ENCODE peak calls at places on chromosomes 4 and X, in six cellular contexts. One of them, this sample, is unnamed.

GRCh38 chrX:130799393-130799792 is 103.6 kb downstream of the ENOX2 start:
- DNase-seq in GM06990: no peak
- DNase-seq in fibroblast of the aortic adventitia: peak
- DNase-seq in MM.1S: no peak
- DNase-seq in OCI-LY7: no peak
- DNase-seq in Panc1: no peak
- DNase-seq in this sample: no peak

GRCh38 chrX:108348525-108348924 is 89.7 kb downstream of the COL4A6 start:
- DNase-seq in GM06990: no peak
- DNase-seq in fibroblast of the aortic adventitia: no peak
- DNase-seq in MM.1S: no peak
- DNase-seq in OCI-LY7: no peak
- DNase-seq in Panc1: no peak
- DNase-seq in this sample: no peak

GRCh38 chr4:27934881-27935280 is 1074.2 kb downstream of the STIM2 start:
- DNase-seq in GM06990: no peak
- DNase-seq in fibroblast of the aortic adventitia: no peak
- DNase-seq in MM.1S: no peak
- DNase-seq in OCI-LY7: no peak
- DNase-seq in Panc1: no peak
- DNase-seq in this sample: no peak

GRCh38 chr4:175238827-175239517 is 320.8 kb downstream of the ADAM29 start:
- DNase-seq in GM06990: no peak
- DNase-seq in fibroblast of the aortic adventitia: no peak
- DNase-seq in MM.1S: no peak
- DNase-seq in OCI-LY7: no peak
- DNase-seq in Panc1: peak
- DNase-seq in this sample: no peak

GRCh38 chrX:51440365-51440764 is 56.0 kb downstream of the NUDT11 start:
- DNase-seq in GM06990: no peak
- DNase-seq in fibroblast of the aortic adventitia: no peak
- DNase-seq in MM.1S: no peak
- DNase-seq in OCI-LY7: no peak
- DNase-seq in Panc1: no peak
- DNase-seq in this sample: no peak

GRCh38 chrX:18172970-18173369 is 47.7 kb downstream of the BEND2 start:
- DNase-seq in GM06990: no peak
- DNase-seq in fibroblast of the aortic adventitia: no peak
- DNase-seq in MM.1S: no peak
- DNase-seq in OCI-LY7: no peak
- DNase-seq in Panc1: no peak
- DNase-seq in this sample: no peak

GRCh38 chrX:51803833-51804232 is 60.6 kb downstream of the GSPT2 start:
- DNase-seq in GM06990: no peak
- DNase-seq in fibroblast of the aortic adventitia: peak
- DNase-seq in MM.1S: no peak
- DNase-seq in OCI-LY7: no peak
- DNase-seq in Panc1: no peak
- DNase-seq in this sample: no peak

GRCh38 chr4:158015241-158015640 is 157.6 kb downstream of the GASK1B start:
- DNase-seq in GM06990: no peak
- DNase-seq in fibroblast of the aortic adventitia: peak
- DNase-seq in MM.1S: no peak
- DNase-seq in OCI-LY7: no peak
- DNase-seq in Panc1: no peak
- DNase-seq in this sample: no peak

GRCh38 chr4:38132140-38132673 is 172.0 kb downstream of the PTTG2 start:
- DNase-seq in GM06990: peak
- DNase-seq in fibroblast of the aortic adventitia: peak
- DNase-seq in MM.1S: peak
- DNase-seq in OCI-LY7: no peak
- DNase-seq in Panc1: no peak
- DNase-seq in this sample: peak

GRCh38 chrX:3609800-3610199 is 103.6 kb downstream of the PRKX start:
- DNase-seq in GM06990: no peak
- DNase-seq in fibroblast of the aortic adventitia: peak
- DNase-seq in MM.1S: no peak
- DNase-seq in OCI-LY7: no peak
- DNase-seq in Panc1: no peak
- DNase-seq in this sample: no peak

GRCh38 chrX:13167444-13168207 is 123.2 kb upstream of the FAM9C start:
- DNase-seq in GM06990: no peak
- DNase-seq in fibroblast of the aortic adventitia: peak
- DNase-seq in MM.1S: no peak
- DNase-seq in OCI-LY7: peak
- DNase-seq in Panc1: no peak
- DNase-seq in this sample: peak

GRCh38 chr4:75107703-75108612 is 175.0 kb downstream of the PARM1 start:
- DNase-seq in GM06990: peak
- DNase-seq in fibroblast of the aortic adventitia: no peak
- DNase-seq in MM.1S: no peak
- DNase-seq in OCI-LY7: no peak
- DNase-seq in Panc1: no peak
- DNase-seq in this sample: no peak

GRCh38 chrX:41472231-41472815 is 25.2 kb downstream of the NYX start:
- DNase-seq in GM06990: no peak
- DNase-seq in fibroblast of the aortic adventitia: no peak
- DNase-seq in MM.1S: no peak
- DNase-seq in OCI-LY7: no peak
- DNase-seq in Panc1: no peak
- DNase-seq in this sample: no peak

GRCh38 chrX:113906168-113906567 is 677.7 kb upstream of the HTR2C start:
- DNase-seq in GM06990: no peak
- DNase-seq in fibroblast of the aortic adventitia: no peak
- DNase-seq in MM.1S: no peak
- DNase-seq in OCI-LY7: no peak
- DNase-seq in Panc1: no peak
- DNase-seq in this sample: no peak

GRCh38 chr4:184287697-184288255 is 70.1 kb upstream of the ENPP6 start:
- DNase-seq in GM06990: peak
- DNase-seq in fibroblast of the aortic adventitia: peak
- DNase-seq in MM.1S: peak
- DNase-seq in OCI-LY7: peak
- DNase-seq in Panc1: no peak
- DNase-seq in this sample: no peak

GRCh38 chrX:40550069-40550468 is 30.7 kb upstream of the ATP6AP2 start:
- DNase-seq in GM06990: no peak
- DNase-seq in fibroblast of the aortic adventitia: no peak
- DNase-seq in MM.1S: no peak
- DNase-seq in OCI-LY7: no peak
- DNase-seq in Panc1: no peak
- DNase-seq in this sample: no peak

GRCh38 chrX:55488559-55489314 is 911 bp downstream of the USP51 start:
- DNase-seq in GM06990: peak
- DNase-seq in fibroblast of the aortic adventitia: peak
- DNase-seq in MM.1S: peak
- DNase-seq in OCI-LY7: peak
- DNase-seq in Panc1: no peak
- DNase-seq in this sample: peak

GRCh38 chrX:55490974-55491373 is 1.3 kb upstream of the USP51 start:
- DNase-seq in GM06990: no peak
- DNase-seq in fibroblast of the aortic adventitia: no peak
- DNase-seq in MM.1S: peak
- DNase-seq in OCI-LY7: peak
- DNase-seq in Panc1: no peak
- DNase-seq in this sample: no peak

GRCh38 chrX:55490121-55490520 is 473 bp upstream of the USP51 start:
- DNase-seq in GM06990: no peak
- DNase-seq in fibroblast of the aortic adventitia: no peak
- DNase-seq in MM.1S: no peak
- DNase-seq in OCI-LY7: no peak
- DNase-seq in Panc1: no peak
- DNase-seq in this sample: no peak

GRCh38 chrX:55488268-55488558 is 1.4 kb downstream of the USP51 start:
- DNase-seq in GM06990: no peak
- DNase-seq in fibroblast of the aortic adventitia: no peak
- DNase-seq in MM.1S: no peak
- DNase-seq in OCI-LY7: no peak
- DNase-seq in Panc1: no peak
- DNase-seq in this sample: no peak

GRCh38 chrX:55489315-55490009 is at the start of gene USP51:
- DNase-seq in GM06990: peak
- DNase-seq in fibroblast of the aortic adventitia: peak
- DNase-seq in MM.1S: no peak
- DNase-seq in OCI-LY7: peak
- DNase-seq in Panc1: no peak
- DNase-seq in this sample: peak
- TF ChIP-seq CTCF in GM06990: peak
- TF ChIP-seq CTCF in fibroblast of the aortic adventitia: peak
- TF ChIP-seq CTCF in MM.1S: peak
- TF ChIP-seq CTCF in OCI-LY7: peak
- TF ChIP-seq CTCF in Panc1: peak
- TF ChIP-seq CTCF in this sample: no peak

DNA sequence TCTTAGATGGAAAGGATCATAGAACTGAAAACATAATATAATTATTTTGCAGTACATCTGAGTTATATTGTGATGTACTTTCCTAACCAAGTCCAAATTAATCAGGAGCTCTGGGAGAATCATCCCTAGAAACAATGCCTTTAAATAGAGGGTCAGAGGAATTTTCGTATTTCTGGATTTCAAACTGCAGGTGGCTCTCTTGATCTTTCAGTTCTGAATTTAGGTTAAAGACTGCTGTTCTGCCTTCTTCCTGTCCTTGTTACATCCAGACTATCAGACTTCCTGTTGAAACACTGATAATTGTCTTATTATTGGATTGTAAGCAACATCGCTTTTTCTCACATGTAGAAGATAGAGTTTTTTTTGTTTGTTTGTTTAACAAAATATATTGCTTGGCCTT is 142.7 kb downstream of the RPA4 start:
- DNase-seq in GM06990: no peak
- DNase-seq in fibroblast of the aortic adventitia: peak
- DNase-seq in MM.1S: peak
- DNase-seq in OCI-LY7: peak
- DNase-seq in Panc1: no peak
- DNase-seq in this sample: no peak
- TF ChIP-seq CTCF in GM06990: no peak
- TF ChIP-seq CTCF in fibroblast of the aortic adventitia: no peak
- TF ChIP-seq CTCF in MM.1S: no peak
- TF ChIP-seq CTCF in OCI-LY7: peak
- TF ChIP-seq CTCF in Panc1: no peak
- TF ChIP-seq CTCF in this sample: no peak

GRCh38 chr4:77819836-77820679 is 890 bp upstream of the CNOT6L start:
- DNase-seq in GM06990: peak
- DNase-seq in fibroblast of the aortic adventitia: peak
- DNase-seq in MM.1S: peak
- DNase-seq in OCI-LY7: peak
- DNase-seq in Panc1: peak
- DNase-seq in this sample: peak
- TF ChIP-seq CTCF in GM06990: no peak
- TF ChIP-seq CTCF in fibroblast of the aortic adventitia: no peak
- TF ChIP-seq CTCF in MM.1S: peak
- TF ChIP-seq CTCF in OCI-LY7: no peak
- TF ChIP-seq CTCF in Panc1: no peak
- TF ChIP-seq CTCF in this sample: no peak

GRCh38 chrX:6644411-6644810 is 109.5 kb upstream of the VCX3A start:
- DNase-seq in GM06990: no peak
- DNase-seq in fibroblast of the aortic adventitia: no peak
- DNase-seq in MM.1S: no peak
- DNase-seq in OCI-LY7: peak
- DNase-seq in Panc1: no peak
- DNase-seq in this sample: no peak
- TF ChIP-seq CTCF in GM06990: peak
- TF ChIP-seq CTCF in fibroblast of the aortic adventitia: peak
- TF ChIP-seq CTCF in MM.1S: peak
- TF ChIP-seq CTCF in OCI-LY7: peak
- TF ChIP-seq CTCF in Panc1: no peak
- TF ChIP-seq CTCF in this sample: no peak